ENCODE peak calls at places on chromosomes 16 and 17, in five cellular contexts. One of them, this sample, is unnamed.

GRCh38 chr17:81329279-81329926 is 34.3 kb upstream of the SLC38A10 start:
- DNase-seq in lower lobe of right lung: peak; percentile 91
- DNase-seq in iPS DF 6.9: no peak
- DNase-seq in H9: peak; percentile 94
- DNase-seq in CD4-positive, alpha-beta memory T cell: no peak
- DNase-seq in this sample: peak; percentile 95

GRCh38 chr17:35775583-35775982 is 14.9 kb downstream of the C17orf50 start:
- DNase-seq in lower lobe of right lung: no peak
- DNase-seq in iPS DF 6.9: no peak
- DNase-seq in H9: no peak
- DNase-seq in CD4-positive, alpha-beta memory T cell: no peak
- DNase-seq in this sample: no peak

GRCh38 chr17:61467416-61468262 is 15.4 kb downstream of the TBX4 start:
- DNase-seq in lower lobe of right lung: peak; percentile 53
- DNase-seq in iPS DF 6.9: no peak
- DNase-seq in H9: peak; percentile 84
- DNase-seq in CD4-positive, alpha-beta memory T cell: no peak
- DNase-seq in this sample: no peak

GRCh38 chr16:78163772-78164391 is 64.4 kb downstream of the WWOX start:
- DNase-seq in lower lobe of right lung: no peak
- DNase-seq in iPS DF 6.9: no peak
- DNase-seq in H9: no peak
- DNase-seq in CD4-positive, alpha-beta memory T cell: no peak
- DNase-seq in this sample: no peak

GRCh38 chr17:44523672-44523972 is 20.4 kb upstream of the GPATCH8 start:
- DNase-seq in lower lobe of right lung: no peak
- DNase-seq in iPS DF 6.9: no peak
- DNase-seq in H9: no peak
- DNase-seq in CD4-positive, alpha-beta memory T cell: no peak
- DNase-seq in this sample: no peak

GRCh38 chr17:82490512-82491195 is 28.9 kb upstream of the FOXK2 start:
- DNase-seq in lower lobe of right lung: no peak
- DNase-seq in iPS DF 6.9: no peak
- DNase-seq in H9: no peak
- DNase-seq in CD4-positive, alpha-beta memory T cell: no peak
- DNase-seq in this sample: no peak

GRCh38 chr16:11514283-11514682 is 72.4 kb downstream of the LITAF start:
- DNase-seq in lower lobe of right lung: no peak
- DNase-seq in iPS DF 6.9: no peak
- DNase-seq in H9: no peak
- DNase-seq in CD4-positive, alpha-beta memory T cell: no peak
- DNase-seq in this sample: no peak

GRCh38 chr16:12147681-12148479 is 171.3 kb downstream of the SNX29 start:
- DNase-seq in lower lobe of right lung: no peak
- DNase-seq in iPS DF 6.9: peak; percentile 29
- DNase-seq in H9: peak; percentile 67
- DNase-seq in CD4-positive, alpha-beta memory T cell: no peak
- DNase-seq in this sample: no peak

GRCh38 chr16:31267332-31268032 is 7.7 kb downstream of the ITGAM start:
- DNase-seq in lower lobe of right lung: no peak
- DNase-seq in iPS DF 6.9: no peak
- DNase-seq in H9: peak; percentile 22
- DNase-seq in CD4-positive, alpha-beta memory T cell: no peak
- DNase-seq in this sample: no peak

GRCh38 chr16:1081734-1082265 is 9.3 kb downstream of the SSTR5 start:
- DNase-seq in lower lobe of right lung: no peak
- DNase-seq in iPS DF 6.9: no peak
- DNase-seq in H9: no peak
- DNase-seq in CD4-positive, alpha-beta memory T cell: no peak
- DNase-seq in this sample: no peak

GRCh38 chr17:364766-365165 is 12.2 kb upstream of the RPH3AL start:
- DNase-seq in lower lobe of right lung: no peak
- DNase-seq in iPS DF 6.9: no peak
- DNase-seq in H9: no peak
- DNase-seq in CD4-positive, alpha-beta memory T cell: no peak
- DNase-seq in this sample: no peak

GRCh38 chr16:85369741-85370528 is 243.2 kb upstream of the GSE1 start:
- DNase-seq in lower lobe of right lung: peak; percentile 79
- DNase-seq in iPS DF 6.9: no peak
- DNase-seq in H9: peak; percentile 74
- DNase-seq in CD4-positive, alpha-beta memory T cell: peak; percentile 14
- DNase-seq in this sample: peak; percentile 47

GRCh38 chr16:9854665-9855064 is 327.6 kb downstream of the GRIN2A start:
- DNase-seq in lower lobe of right lung: no peak
- DNase-seq in iPS DF 6.9: no peak
- DNase-seq in H9: no peak
- DNase-seq in CD4-positive, alpha-beta memory T cell: no peak
- DNase-seq in this sample: no peak

GRCh38 chr16:54890381-54890780 is 40.3 kb upstream of the IRX5 start:
- DNase-seq in lower lobe of right lung: no peak
- DNase-seq in iPS DF 6.9: no peak
- DNase-seq in H9: no peak
- DNase-seq in CD4-positive, alpha-beta memory T cell: no peak
- DNase-seq in this sample: no peak

GRCh38 chr16:76749780-76750375 is 441.1 kb upstream of the MON1B start:
- DNase-seq in lower lobe of right lung: no peak
- DNase-seq in iPS DF 6.9: no peak
- DNase-seq in H9: no peak
- DNase-seq in CD4-positive, alpha-beta memory T cell: no peak
- DNase-seq in this sample: no peak

GRCh38 chr17:77188084-77189066 is 47.6 kb downstream of the SEC14L1 start:
- DNase-seq in lower lobe of right lung: no peak
- DNase-seq in iPS DF 6.9: no peak
- DNase-seq in H9: no peak
- DNase-seq in CD4-positive, alpha-beta memory T cell: no peak
- DNase-seq in this sample: no peak

GRCh38 chr16:11681526-11681925 is 13.3 kb downstream of the SNN start:
- DNase-seq in lower lobe of right lung: no peak
- DNase-seq in iPS DF 6.9: no peak
- DNase-seq in H9: no peak
- DNase-seq in CD4-positive, alpha-beta memory T cell: no peak
- DNase-seq in this sample: no peak

GRCh38 chr17:75738218-75738802 is 17.1 kb downstream of the ITGB4 start:
- DNase-seq in lower lobe of right lung: peak; percentile 79
- DNase-seq in iPS DF 6.9: no peak
- DNase-seq in H9: no peak
- DNase-seq in CD4-positive, alpha-beta memory T cell: no peak
- DNase-seq in this sample: no peak

GRCh38 chr17:43857141-43857540 is 10.2 kb downstream of the CD300LG start:
- DNase-seq in lower lobe of right lung: no peak
- DNase-seq in iPS DF 6.9: no peak
- DNase-seq in H9: no peak
- DNase-seq in CD4-positive, alpha-beta memory T cell: no peak
- DNase-seq in this sample: no peak

GRCh38 chr16:88735616-88736015 is 29.3 kb downstream of the CTU2 start:
- DNase-seq in lower lobe of right lung: no peak
- DNase-seq in iPS DF 6.9: no peak
- DNase-seq in H9: no peak
- DNase-seq in CD4-positive, alpha-beta memory T cell: no peak
- DNase-seq in this sample: no peak

GRCh38 chr17:35716173-35716572 is 15.3 kb upstream of the RASL10B start:
- DNase-seq in lower lobe of right lung: no peak
- DNase-seq in iPS DF 6.9: no peak
- DNase-seq in H9: no peak
- DNase-seq in CD4-positive, alpha-beta memory T cell: no peak
- DNase-seq in this sample: no peak

DNA sequence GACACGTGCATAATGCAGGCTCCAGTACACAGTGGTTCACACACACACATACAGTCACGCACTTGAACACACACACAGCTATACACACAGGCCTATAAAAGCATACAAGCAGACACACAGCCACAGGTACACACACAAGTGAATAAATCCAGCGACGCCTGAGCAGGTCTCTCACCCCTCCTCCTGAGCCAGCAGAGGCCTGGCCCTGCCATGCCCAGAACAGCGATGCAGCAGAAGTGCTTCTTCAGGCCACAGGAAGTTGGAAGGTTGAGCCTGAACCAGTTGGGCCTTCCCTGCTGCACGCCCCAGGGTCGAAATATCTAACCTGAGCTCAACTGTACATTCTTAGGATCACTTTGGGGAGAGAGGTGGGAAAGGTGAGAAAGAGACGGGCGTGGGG is 7.3 kb upstream of the CD79B start:
- DNase-seq in lower lobe of right lung: no peak
- DNase-seq in iPS DF 6.9: no peak
- DNase-seq in H9: no peak
- DNase-seq in CD4-positive, alpha-beta memory T cell: no peak
- DNase-seq in this sample: no peak
- H3K4me1 ChIP-seq in lower lobe of right lung: no peaks in the 10 kb centered on the region
- H3K4me1 ChIP-seq in iPS DF 6.9: no peaks in the 10 kb centered on the region
- H3K4me1 ChIP-seq in H9: no peaks in the 10 kb centered on the region
- H3K4me1 ChIP-seq in CD4-positive, alpha-beta memory T cell: no peaks in the 10 kb centered on the region
- H3K4me1 ChIP-seq in this sample: no peaks in the 10 kb centered on the region

GRCh38 chr17:29740017-29740416 is 117.3 kb upstream of the CORO6 start:
- DNase-seq in lower lobe of right lung: no peak
- DNase-seq in iPS DF 6.9: no peak
- DNase-seq in H9: no peak
- DNase-seq in CD4-positive, alpha-beta memory T cell: no peak
- DNase-seq in this sample: no peak
- H3K27ac ChIP-seq in lower lobe of right lung: peak overlapping the region; percentile 27
- H3K27ac ChIP-seq in iPS DF 6.9: no peak overlapping the region
- H3K27ac ChIP-seq in H9: no peak overlapping the region
- H3K27ac ChIP-seq in CD4-positive, alpha-beta memory T cell: no peak overlapping the region
- H3K27ac ChIP-seq in this sample: no peak overlapping the region

DNA sequence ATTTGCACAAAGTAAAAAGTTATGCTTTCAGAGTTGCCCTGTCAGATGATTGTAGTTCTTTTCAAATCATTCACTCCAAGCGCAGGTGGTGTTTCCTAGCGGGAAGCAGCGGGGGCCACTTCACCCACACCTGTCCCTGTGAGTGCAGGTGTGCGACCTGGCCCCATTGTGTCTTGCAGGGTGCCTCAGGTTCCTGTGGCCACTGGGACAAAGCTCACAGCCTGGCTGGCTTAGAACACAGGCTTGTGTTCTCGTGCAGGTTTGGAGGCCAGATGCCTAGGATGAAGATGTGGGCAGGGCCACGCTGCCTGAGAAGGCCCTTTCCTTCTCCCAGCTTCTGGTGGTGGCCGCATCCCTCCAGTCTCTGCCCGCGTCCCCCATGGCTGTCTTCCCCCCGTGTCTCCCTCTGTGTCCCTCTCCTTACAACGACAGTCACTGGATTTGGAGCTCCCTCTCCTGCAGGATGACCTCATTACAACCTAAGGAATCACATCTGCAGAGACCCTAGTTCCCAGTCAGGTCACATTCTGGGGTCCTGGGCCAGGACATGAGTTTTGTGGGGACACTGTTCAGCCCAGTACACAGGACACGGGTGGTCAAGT is 90.5 kb downstream of the NPIPB11 start:
- DNase-seq in lower lobe of right lung: no peak
- DNase-seq in iPS DF 6.9: peak; percentile 11
- DNase-seq in H9: peak; percentile 48
- DNase-seq in CD4-positive, alpha-beta memory T cell: no peak
- DNase-seq in this sample: peak; percentile 31
- H3K4me1 ChIP-seq in lower lobe of right lung: peaks cover 11% of the 10 kb centered on the region
- H3K4me1 ChIP-seq in iPS DF 6.9: no peaks in the 10 kb centered on the region
- H3K4me1 ChIP-seq in H9: no peaks in the 10 kb centered on the region
- H3K4me1 ChIP-seq in CD4-positive, alpha-beta memory T cell: no peaks in the 10 kb centered on the region
- H3K4me1 ChIP-seq in this sample: no peaks in the 10 kb centered on the region

GRCh38 chr16:57134982-57135381 is 42.6 kb downstream of the CPNE2 start:
- DNase-seq in lower lobe of right lung: no peak
- DNase-seq in iPS DF 6.9: no peak
- DNase-seq in H9: no peak
- DNase-seq in CD4-positive, alpha-beta memory T cell: peak; percentile 57
- DNase-seq in this sample: peak; percentile 59
- H3K27ac ChIP-seq in lower lobe of right lung: no peak overlapping the region
- H3K27ac ChIP-seq in iPS DF 6.9: no peak overlapping the region
- H3K27ac ChIP-seq in H9: no peak overlapping the region
- H3K27ac ChIP-seq in CD4-positive, alpha-beta memory T cell: peak overlapping the region; percentile 61
- H3K27ac ChIP-seq in this sample: peak overlapping the region; percentile 89